ENCODE peak calls at places on chromosome 5, in six cellular contexts. One of them, this sample, is unnamed.

GRCh38 chr5:173747876-173748275 is 131.4 kb upstream of the BOD1 start:
- DNase-seq in IMR-90: no peak
- DNase-seq in neural crest cell: no peak
- DNase-seq in H9: no peak
- DNase-seq in colonic mucosa: no peak
- DNase-seq in WTC11: no peak
- DNase-seq in this sample: no peak

GRCh38 chr5:130724658-130725057 is 440.4 kb downstream of the HINT1 start:
- DNase-seq in neural crest cell: no peak
- DNase-seq in WTC11: no peak
- DNase-seq in H9: no peak
- DNase-seq in colonic mucosa: no peak
- DNase-seq in IMR-90: no peak
- DNase-seq in this sample: no peak

GRCh38 chr5:120803282-120803681 is 339.2 kb downstream of the PRR16 start:
- DNase-seq in H9: no peak
- DNase-seq in IMR-90: peak; percentile 54
- DNase-seq in colonic mucosa: no peak
- DNase-seq in WTC11: no peak
- DNase-seq in neural crest cell: no peak
- DNase-seq in this sample: no peak

GRCh38 chr5:163893301-163893700 is 387.9 kb downstream of the MAT2B start:
- DNase-seq in WTC11: no peak
- DNase-seq in IMR-90: peak; percentile 41
- DNase-seq in H9: no peak
- DNase-seq in colonic mucosa: no peak
- DNase-seq in neural crest cell: no peak
- DNase-seq in this sample: no peak

GRCh38 chr5:55308254-55308836 is 556 bp downstream of the MTREX start:
- DNase-seq in colonic mucosa: peak; percentile 35
- DNase-seq in H9: no peak
- DNase-seq in WTC11: no peak
- DNase-seq in neural crest cell: no peak
- DNase-seq in IMR-90: peak; percentile 19
- DNase-seq in this sample: no peak

GRCh38 chr5:137587952-137588351 is 88.8 kb upstream of the SPOCK1 start:
- DNase-seq in WTC11: no peak
- DNase-seq in IMR-90: no peak
- DNase-seq in colonic mucosa: no peak
- DNase-seq in neural crest cell: no peak
- DNase-seq in H9: no peak
- DNase-seq in this sample: no peak

GRCh38 chr5:61498121-61498520 is 166.1 kb downstream of the ZSWIM6 start:
- DNase-seq in H9: no peak
- DNase-seq in colonic mucosa: no peak
- DNase-seq in IMR-90: no peak
- DNase-seq in WTC11: no peak
- DNase-seq in neural crest cell: no peak
- DNase-seq in this sample: no peak

GRCh38 chr5:149853019-149853648 is 91.5 kb downstream of the PDE6A start:
- DNase-seq in WTC11: peak; percentile 82
- DNase-seq in neural crest cell: peak; percentile 82
- DNase-seq in IMR-90: peak; percentile 77
- DNase-seq in colonic mucosa: peak; percentile 86
- DNase-seq in H9: peak; percentile 81
- DNase-seq in this sample: peak; percentile 37

GRCh38 chr5:61362796-61363364 is 30.8 kb downstream of the ZSWIM6 start:
- DNase-seq in IMR-90: peak; percentile 40
- DNase-seq in neural crest cell: no peak
- DNase-seq in H9: peak; percentile 32
- DNase-seq in colonic mucosa: no peak
- DNase-seq in WTC11: peak; percentile 37
- DNase-seq in this sample: no peak

GRCh38 chr5:108615216-108615615 is 132.5 kb upstream of the FER start:
- DNase-seq in colonic mucosa: no peak
- DNase-seq in IMR-90: peak; percentile 79
- DNase-seq in H9: no peak
- DNase-seq in neural crest cell: no peak
- DNase-seq in WTC11: no peak
- DNase-seq in this sample: no peak

GRCh38 chr5:156475182-156475830 is 148.3 kb downstream of the SGCD start:
- DNase-seq in H9: no peak
- DNase-seq in WTC11: no peak
- DNase-seq in neural crest cell: no peak
- DNase-seq in IMR-90: peak; percentile 20
- DNase-seq in colonic mucosa: no peak
- DNase-seq in this sample: no peak

GRCh38 chr5:170192829-170193228 is 40.0 kb upstream of the C5orf58 start:
- DNase-seq in colonic mucosa: no peak
- DNase-seq in neural crest cell: no peak
- DNase-seq in WTC11: no peak
- DNase-seq in IMR-90: no peak
- DNase-seq in H9: no peak
- DNase-seq in this sample: no peak
- TF ChIP-seq CTCF in colonic mucosa: no peak
- TF ChIP-seq CTCF in neural crest cell: no peak
- TF ChIP-seq CTCF in WTC11: no peak
- TF ChIP-seq CTCF in IMR-90: no peak
- TF ChIP-seq CTCF in H9: no peak
- TF ChIP-seq CTCF in this sample: no peak

GRCh38 chr5:10600629-10601245 is 36.9 kb downstream of the ANKRD33B start:
- DNase-seq in neural crest cell: no peak
- DNase-seq in H9: no peak
- DNase-seq in colonic mucosa: no peak
- DNase-seq in WTC11: no peak
- DNase-seq in IMR-90: no peak
- DNase-seq in this sample: no peak
- TF ChIP-seq CTCF in neural crest cell: no peak
- TF ChIP-seq CTCF in H9: no peak
- TF ChIP-seq CTCF in colonic mucosa: no peak
- TF ChIP-seq CTCF in WTC11: no peak
- TF ChIP-seq CTCF in IMR-90: no peak
- TF ChIP-seq CTCF in this sample: no peak

DNA sequence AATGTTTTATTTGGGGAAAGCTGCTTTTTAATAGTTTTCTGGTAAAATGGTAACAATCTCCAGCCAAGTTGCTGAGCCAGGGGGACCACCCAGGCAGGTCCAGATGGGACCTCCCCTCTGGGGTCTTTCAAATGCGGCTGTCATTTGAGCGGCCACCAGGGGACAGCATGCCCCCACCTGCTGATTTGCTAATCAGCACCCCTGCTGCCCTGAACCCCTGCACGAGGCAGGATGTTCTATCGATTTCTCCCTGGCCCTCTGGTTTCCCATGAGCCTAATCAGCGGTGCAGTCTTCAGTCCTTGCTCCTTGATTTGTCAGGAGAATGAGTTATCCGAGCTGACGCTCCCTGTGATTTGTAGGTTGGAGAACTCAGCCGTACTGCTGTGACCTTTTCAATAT is 247.0 kb downstream of the FSTL4 start:
- DNase-seq in H9: peak; percentile 66
- DNase-seq in neural crest cell: peak; percentile 48
- DNase-seq in colonic mucosa: no peak
- DNase-seq in IMR-90: no peak
- DNase-seq in WTC11: peak; percentile 72
- DNase-seq in this sample: no peak
- TF ChIP-seq CTCF in H9: peak; percentile 76
- TF ChIP-seq CTCF in neural crest cell: peak; percentile 62
- TF ChIP-seq CTCF in colonic mucosa: no peak
- TF ChIP-seq CTCF in IMR-90: peak; percentile 3
- TF ChIP-seq CTCF in WTC11: peak; percentile 30
- TF ChIP-seq CTCF in this sample: no peak

GRCh38 chr5:154465169-154465568 is 12.9 kb downstream of the HAND1 start:
- DNase-seq in H9: no peak
- DNase-seq in IMR-90: peak; percentile 74
- DNase-seq in WTC11: no peak
- DNase-seq in colonic mucosa: no peak
- DNase-seq in neural crest cell: no peak
- DNase-seq in this sample: no peak

GRCh38 chr5:154464435-154464834 is 13.6 kb downstream of the HAND1 start:
- DNase-seq in H9: no peak
- DNase-seq in neural crest cell: no peak
- DNase-seq in WTC11: no peak
- DNase-seq in colonic mucosa: no peak
- DNase-seq in IMR-90: no peak
- DNase-seq in this sample: no peak

GRCh38 chr5:154459015-154459414 is 13.2 kb downstream of the SAP30L start:
- DNase-seq in WTC11: no peak
- DNase-seq in IMR-90: no peak
- DNase-seq in neural crest cell: no peak
- DNase-seq in colonic mucosa: no peak
- DNase-seq in H9: no peak
- DNase-seq in this sample: no peak

GRCh38 chr5:154460172-154460571 is 14.4 kb downstream of the SAP30L start:
- DNase-seq in WTC11: no peak
- DNase-seq in neural crest cell: no peak
- DNase-seq in IMR-90: no peak
- DNase-seq in colonic mucosa: no peak
- DNase-seq in H9: no peak
- DNase-seq in this sample: no peak

GRCh38 chr5:154461531-154461930 is 15.7 kb downstream of the SAP30L start:
- DNase-seq in WTC11: peak; percentile 49
- DNase-seq in H9: peak; percentile 49
- DNase-seq in neural crest cell: no peak
- DNase-seq in IMR-90: peak; percentile 34
- DNase-seq in colonic mucosa: no peak
- DNase-seq in this sample: no peak
- TF ChIP-seq CTCF in WTC11: no peak
- TF ChIP-seq CTCF in H9: peak; percentile 58
- TF ChIP-seq CTCF in neural crest cell: peak; percentile 14
- TF ChIP-seq CTCF in IMR-90: peak; percentile 35
- TF ChIP-seq CTCF in colonic mucosa: no peak
- TF ChIP-seq CTCF in this sample: peak; percentile 7

GRCh38 chr5:41433552-41434181 is 76.7 kb downstream of the PLCXD3 start:
- DNase-seq in colonic mucosa: no peak
- DNase-seq in neural crest cell: no peak
- DNase-seq in WTC11: peak; percentile 23
- DNase-seq in H9: peak; percentile 41
- DNase-seq in IMR-90: peak; percentile 11
- DNase-seq in this sample: no peak
- TF ChIP-seq CTCF in colonic mucosa: peak; percentile 23
- TF ChIP-seq CTCF in neural crest cell: peak; percentile 65
- TF ChIP-seq CTCF in WTC11: peak; percentile 58
- TF ChIP-seq CTCF in H9: peak; percentile 88
- TF ChIP-seq CTCF in IMR-90: peak; percentile 43
- TF ChIP-seq CTCF in this sample: peak; percentile 33

DNA sequence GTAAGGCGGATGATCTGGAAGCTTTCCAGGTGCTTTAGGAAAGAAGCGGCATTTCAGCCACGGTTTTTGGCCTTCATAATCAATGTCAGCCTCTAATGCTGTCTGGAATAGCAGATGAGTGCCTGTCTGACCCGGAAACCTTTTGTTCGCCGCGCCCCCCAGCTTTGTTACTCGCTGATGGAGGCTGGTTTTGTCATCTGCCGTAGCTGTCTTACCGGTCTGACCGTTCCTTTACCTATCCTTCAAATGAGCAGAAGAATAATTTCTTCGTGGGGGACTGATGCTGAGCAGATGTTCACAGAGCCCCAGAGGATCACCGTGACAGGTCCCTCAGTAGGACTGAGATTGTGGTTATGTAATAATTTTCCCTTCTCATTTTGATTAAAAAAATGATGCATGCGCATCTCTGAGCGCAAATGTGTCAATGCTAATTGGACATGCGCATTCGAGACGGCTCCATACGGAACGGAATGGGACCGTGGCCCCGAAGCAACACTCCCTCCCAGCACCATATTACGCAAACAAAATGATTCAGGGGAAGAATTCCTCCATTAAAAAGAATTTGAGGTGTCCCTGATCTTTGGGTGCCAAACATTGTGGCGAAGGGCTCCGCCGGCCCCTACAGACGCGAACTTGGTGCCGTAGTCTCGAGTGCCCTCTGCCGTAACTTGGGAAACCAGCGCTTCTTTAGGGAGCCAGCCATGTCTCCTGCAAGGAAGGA is 27.6 kb downstream of the TLX3 start:
- DNase-seq in neural crest cell: no peak
- DNase-seq in H9: no peak
- DNase-seq in IMR-90: peak; percentile 64
- DNase-seq in WTC11: peak; percentile 51
- DNase-seq in colonic mucosa: no peak
- DNase-seq in this sample: peak; percentile 15
- TF ChIP-seq CTCF in neural crest cell: peak; percentile 60
- TF ChIP-seq CTCF in H9: peak; percentile 62
- TF ChIP-seq CTCF in IMR-90: peak; percentile 80
- TF ChIP-seq CTCF in WTC11: peak; percentile 20
- TF ChIP-seq CTCF in colonic mucosa: peak; percentile 33
- TF ChIP-seq CTCF in this sample: peak; percentile 85

DNA sequence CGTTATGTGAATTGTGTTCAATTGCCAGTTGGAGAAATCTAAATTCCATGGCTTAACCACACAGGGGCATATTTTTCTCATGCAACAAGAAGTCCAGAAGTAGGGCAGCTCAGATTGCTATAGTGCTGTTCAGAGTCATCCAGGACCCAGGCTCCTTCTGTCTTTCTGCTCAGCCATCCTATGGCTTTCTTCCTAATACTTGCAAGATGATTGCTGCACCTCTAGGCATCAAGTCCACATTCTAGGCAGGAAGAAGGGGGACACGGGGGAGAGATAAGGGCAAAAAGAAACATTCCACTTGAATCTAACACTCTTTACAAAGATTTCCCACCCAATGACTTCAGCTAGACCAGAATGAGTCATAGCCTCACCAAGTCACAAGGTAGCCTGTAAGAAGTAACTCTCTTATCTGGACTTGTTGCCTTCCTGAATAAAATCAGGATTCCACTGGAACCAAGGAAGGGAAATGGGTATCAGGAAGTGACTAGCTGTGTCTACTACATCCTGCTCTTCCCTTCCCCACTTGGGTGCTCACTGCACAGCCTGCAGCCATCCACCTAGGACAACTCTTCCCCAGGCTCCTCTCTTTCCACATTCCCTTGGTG is 5.3 kb downstream of the ERAP2 start:
- DNase-seq in IMR-90: peak; percentile 89
- DNase-seq in colonic mucosa: no peak
- DNase-seq in neural crest cell: no peak
- DNase-seq in H9: no peak
- DNase-seq in WTC11: no peak
- DNase-seq in this sample: no peak
- TF ChIP-seq CTCF in IMR-90: no peak
- TF ChIP-seq CTCF in colonic mucosa: no peak
- TF ChIP-seq CTCF in neural crest cell: no peak
- TF ChIP-seq CTCF in H9: no peak
- TF ChIP-seq CTCF in WTC11: no peak
- TF ChIP-seq CTCF in this sample: no peak